ENCODE peak calls at places on chromosomes 1 and 21, in six cellular contexts. U is progenitor cell of endocrine pancreas, P is upper lobe of right lung, M is stomach, R is Panc1, S is neural crest cell. I is an unnamed sample.

GRCh38 chr1:2856076-2856390 is 54.5 kb upstream of the TTC34 start:
- DNase-seq in U (no peak), P (no peak), M (no peak), R (no peak), S (no peak), I (no peak)

GRCh38 chr21:40457741-40458140 is 389.2 kb downstream of the DSCAM start:
- DNase-seq in U (no peak), P (no peak), M (no peak), R (no peak), S (no peak), I (no peak)

GRCh38 chr1:242629396-242629795 is 104.9 kb upstream of the PLD5 start:
- DNase-seq in U (no peak), P (no peak), M (no peak), R (peak; percentile 86), S (no peak), I (no peak)

GRCh38 chr1:44576456-44577150 is 97.7 kb downstream of the TMEM53 start:
- DNase-seq in U (no peak), P (no peak), M (no peak), R (no peak), S (no peak), I (no peak)

GRCh38 chr21:36788116-36788515 is 89.2 kb downstream of the SIM2 start:
- DNase-seq in U (no peak), P (no peak), M (peak; percentile 62), R (no peak), S (no peak), I (no peak)

GRCh38 chr1:93179886-93180722 is at the start of gene TMED5:
- DNase-seq in U (peak; percentile 95), P (peak; percentile 99), M (peak; percentile 97), R (peak; percentile 78), S (peak; percentile 92), I (peak; percentile 97)

GRCh38 chr1:23657659-23658275 is 33.8 kb upstream of the RPL11 start:
- DNase-seq in U (peak; percentile 54), P (peak; percentile 75), M (peak; percentile 54), R (no peak), S (peak; percentile 74), I (peak; percentile 69)

GRCh38 chr1:225868631-225869330 is 13.4 kb downstream of the TMEM63A start:
- DNase-seq in U (no peak), P (no peak), M (no peak), R (no peak), S (no peak), I (no peak)

GRCh38 chr1:11777653-11778322 is 15.8 kb downstream of the C1orf167 start:
- DNase-seq in U (no peak), P (no peak), M (no peak), R (no peak), S (no peak), I (no peak)

GRCh38 chr1:94955767-94956632 is 29.1 kb upstream of the CNN3 start:
- DNase-seq in U (no peak), P (no peak), M (no peak), R (no peak), S (no peak), I (no peak)

GRCh38 chr1:54396280-54396903 is 9.8 kb downstream of the SSBP3 start:
- DNase-seq in U (no peak), P (no peak), M (no peak), R (no peak), S (no peak), I (no peak)

GRCh38 chr1:107262472-107263286 is 121.8 kb downstream of the NTNG1 start:
- DNase-seq in U (no peak), P (no peak), M (no peak), R (no peak), S (no peak), I (no peak)

GRCh38 chr1:46368781-46369180 is 25.3 kb upstream of the FAAH start:
- DNase-seq in U (no peak), P (no peak), M (no peak), R (no peak), S (no peak), I (no peak)

GRCh38 chr1:8032351-8032750 is 6.2 kb upstream of the ERRFI1 start:
- DNase-seq in U (no peak), P (no peak), M (no peak), R (no peak), S (no peak), I (no peak)

GRCh38 chr1:229894535-229894934 is 172.5 kb upstream of the GALNT2 start:
- DNase-seq in U (no peak), P (no peak), M (no peak), R (no peak), S (no peak), I (no peak)

GRCh38 chr1:41712687-41713086 is 206.0 kb downstream of the HIVEP3 start:
- DNase-seq in U (no peak), P (peak; percentile 59), M (no peak), R (no peak), S (no peak), I (no peak)

GRCh38 chr1:91730781-91731732 is 154.9 kb downstream of the TGFBR3 start:
- DNase-seq in U (no peak), P (peak; percentile 80), M (peak; percentile 75), R (no peak), S (no peak), I (no peak)

GRCh38 chr1:241061062-241061461 is 295.9 kb downstream of the RGS7 start:
- DNase-seq in U (no peak), P (no peak), M (no peak), R (no peak), S (no peak), I (no peak)

GRCh38 chr1:160641323-160642280 is 5.2 kb downstream of the SLAMF1 start:
- DNase-seq in U (no peak), P (no peak), M (no peak), R (no peak), S (no peak), I (no peak)

GRCh38 chr1:117171900-117172501 is 38.7 kb downstream of the VTCN1 start:
- DNase-seq in U (no peak), P (peak; percentile 76), M (peak; percentile 83), R (no peak), S (peak; percentile 57), I (no peak)

GRCh38 chr1:51768971-51769601 is 109.4 kb downstream of the NRDC start:
- DNase-seq in U (no peak), P (no peak), M (no peak), R (peak; percentile 39), S (no peak), I (no peak)

GRCh38 chr1:154501423-154502065 is 475 bp upstream of the TDRD10 start:
- DNase-seq in U (no peak), P (peak; percentile 90), M (peak; percentile 40), R (no peak), S (no peak), I (no peak)

GRCh38 chr1:99557556-99558256 is 88.2 kb upstream of the PALMD start:
- DNase-seq in U (no peak), P (no peak), M (no peak), R (no peak), S (no peak), I (no peak)

DNA sequence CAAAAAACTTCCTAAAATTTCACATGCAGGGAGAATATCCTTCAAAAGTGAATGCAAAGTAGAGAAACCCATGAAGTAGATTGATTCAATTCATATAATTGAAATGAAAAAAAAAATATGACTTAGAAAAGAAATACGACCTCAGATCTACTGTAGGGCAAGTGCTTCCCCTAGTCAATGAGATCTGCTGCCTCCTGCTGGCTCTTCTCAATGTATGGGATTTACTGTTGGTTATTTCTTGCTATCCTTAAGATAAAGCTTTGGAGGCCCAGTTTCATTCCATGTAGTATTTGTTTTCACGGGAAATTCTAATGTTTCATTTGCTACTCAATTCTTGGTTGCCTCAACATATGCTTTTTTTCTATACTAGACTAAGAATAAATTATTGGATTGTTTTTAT is 46.2 kb downstream of the ZNF648 start:
- DNase-seq in U (no peak), P (no peak), M (no peak), R (no peak), S (no peak), I (no peak)
- TF ChIP-seq CTCF in U (no peak), P (no peak), M (no peak), R (peak; percentile 8), S (peak; percentile 31), I (no peak)

GRCh38 chr1:75127916-75128717 is 6.1 kb upstream of the LHX8 start:
- DNase-seq in U (no peak), P (no peak), M (no peak), R (no peak), S (no peak), I (no peak)
- TF ChIP-seq CTCF in U (no peak), P (no peak), M (no peak), R (no peak), S (no peak), I (no peak)

GRCh38 chr1:223556414-223557124 is 108.9 kb downstream of the CAPN8 start:
- DNase-seq in U (peak; percentile 55), P (peak; percentile 81), M (peak; percentile 75), R (peak; percentile 36), S (peak; percentile 48), I (no peak)
- TF ChIP-seq CTCF in U (peak; percentile 73), P (peak; percentile 60), M (peak; percentile 75), R (peak; percentile 90), S (peak; percentile 68), I (peak; percentile 25)

DNA sequence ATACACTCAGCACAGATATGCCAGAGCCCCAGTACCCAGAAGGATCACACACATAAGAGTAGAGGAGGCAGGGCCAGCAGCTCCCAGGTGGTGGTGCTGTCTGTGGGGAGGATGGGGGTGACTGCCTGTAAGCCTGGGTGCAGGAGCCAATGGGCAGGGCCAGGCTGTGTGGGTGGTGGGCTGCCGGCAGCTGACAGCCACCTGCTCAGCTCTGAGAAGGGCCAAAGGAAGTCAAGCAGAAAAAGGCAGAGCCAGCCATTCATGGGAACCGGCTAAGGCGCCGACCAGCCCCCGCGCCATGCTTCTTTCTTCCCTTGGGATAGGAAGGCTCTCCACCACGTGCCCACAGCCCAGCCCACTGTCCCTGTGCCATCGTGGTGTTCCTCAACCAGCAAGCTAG is 14.1 kb downstream of the PIK3C2B start:
- DNase-seq in U (no peak), P (no peak), M (no peak), R (no peak), S (no peak), I (no peak)
- TF ChIP-seq CTCF in U (no peak), P (no peak), M (no peak), R (no peak), S (no peak), I (no peak)

DNA sequence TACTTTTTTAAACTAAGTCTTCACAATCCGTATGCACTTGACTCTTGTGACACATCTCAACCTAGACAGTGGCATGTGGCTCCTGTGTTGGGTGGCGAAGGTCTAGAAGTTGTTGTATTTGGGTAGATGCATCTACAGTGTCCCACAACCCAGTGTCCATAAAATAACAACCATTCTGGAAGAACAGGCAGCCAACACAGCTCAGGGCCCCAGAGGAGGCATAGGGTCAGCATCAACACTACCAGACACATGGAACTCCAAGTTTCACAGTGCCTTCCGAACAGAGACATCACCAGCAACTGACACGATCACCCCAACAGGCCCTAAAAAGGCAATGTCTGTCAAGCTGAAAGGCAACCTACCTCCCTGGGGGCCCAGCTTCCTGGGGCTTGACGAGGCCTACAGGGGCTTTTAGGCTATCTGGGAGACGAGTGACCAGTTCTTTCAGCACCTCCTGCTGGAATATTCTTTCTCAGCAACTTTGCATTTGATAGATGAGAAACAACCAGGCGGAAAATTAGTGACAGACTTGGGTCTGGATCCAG is 5.6 kb downstream of the SH3BP5L start:
- DNase-seq in U (no peak), P (no peak), M (no peak), R (no peak), S (no peak), I (no peak)
- TF ChIP-seq CTCF in U (no peak), P (no peak), M (no peak), R (no peak), S (no peak), I (no peak)

I was measured in mesothelial cell of epicardium.